ENCODE peak calls at places on chromosomes 6 and 20, in ten cellular contexts. S is PC-9; F is tibial nerve; M is OCI-LY7; E is cardiac fibroblast; A is fibroblast of the aortic adventitia; U is neural progenitor cell; P is naive thymus-derived CD4-positive, alpha-beta T cell; J is right atrium auricular region; C is A549. D is an unnamed sample.

GRCh38 chr20:23407770-23408467 is 13.4 kb downstream of the NAPB start:
- DNase-seq in M (no peak), F (no peak), A (no peak), U (no peak), P (no peak), E (no peak), S (no peak), C (no peak), J (no peak), D (no peak)

GRCh38 chr6:44388135-44388487 is 605 bp downstream of the CDC5L start:
- DNase-seq in U (no peak), C (no peak), S (no peak), F (peak), E (no peak), M (peak), P (no peak), A (no peak), J (no peak), D (no peak)

GRCh38 chr6:13014551-13015378 is 298.2 kb downstream of the PHACTR1 start:
- DNase-seq in C (no peak), P (no peak), F (no peak), E (no peak), M (no peak), U (peak), S (no peak), A (no peak), J (no peak), D (no peak)

GRCh38 chr6:111642463-111643158 is 36.9 kb upstream of the TRAF3IP2 start:
- DNase-seq in S (peak), E (peak), J (peak), U (no peak), A (peak), M (peak), C (peak), F (peak), P (no peak), D (no peak)

GRCh38 chr20:53917145-53918009 is 153.0 kb downstream of the BCAS1 start:
- DNase-seq in A (peak), M (no peak), J (peak), E (peak), P (no peak), U (no peak), S (peak), C (no peak), F (peak), D (no peak)

GRCh38 chr6:143064996-143065683 is 4.5 kb downstream of the AIG1 start:
- DNase-seq in P (no peak), E (peak), M (no peak), J (no peak), S (no peak), U (no peak), C (no peak), F (no peak), A (no peak), D (no peak)

GRCh38 chr6:162681447-162681846 is 46.1 kb downstream of the PRKN start:
- DNase-seq in E (no peak), P (no peak), F (no peak), C (no peak), A (no peak), J (no peak), M (no peak), S (no peak), U (no peak), D (no peak)

GRCh38 chr6:93392797-93393196 is 26.6 kb downstream of the EPHA7 start:
- DNase-seq in E (no peak), A (no peak), F (no peak), U (no peak), S (no peak), C (no peak), J (no peak), M (no peak), P (no peak), D (no peak)

GRCh38 chr20:63183422-63184146 is 32.3 kb downstream of the YTHDF1 start:
- DNase-seq in F (peak), E (peak), P (peak), J (no peak), U (peak), A (peak), C (peak), M (peak), S (peak), D (no peak)

GRCh38 chr6:100568255-100568654 is 103.5 kb upstream of the SIM1 start:
- DNase-seq in P (no peak), M (no peak), A (no peak), C (no peak), J (no peak), U (no peak), S (no peak), F (no peak), E (no peak), D (no peak)

GRCh38 chr20:15240801-15241200 is 903.4 kb upstream of the FLRT3 start:
- DNase-seq in F (no peak), M (no peak), C (no peak), J (no peak), E (no peak), U (no peak), A (no peak), S (no peak), P (no peak), D (no peak)

GRCh38 chr6:154536922-154537449 is 26.5 kb upstream of the CNKSR3 start:
- DNase-seq in E (no peak), F (no peak), M (no peak), U (no peak), C (no peak), S (no peak), A (no peak), J (no peak), P (no peak), D (no peak)

GRCh38 chr20:50862546-50862945 is 67.7 kb downstream of the BCAS4 start:
- DNase-seq in U (no peak), F (no peak), C (no peak), M (no peak), P (no peak), E (no peak), J (no peak), A (no peak), S (no peak), D (no peak)

GRCh38 chr6:26311385-26312095 is 53.5 kb upstream of the BTN3A2 start:
- DNase-seq in C (no peak), E (peak), P (peak), S (peak), F (peak), M (peak), J (no peak), U (peak), A (peak), D (no peak)

GRCh38 chr20:61706562-61706961 is 359.1 kb downstream of the TAF4 start:
- DNase-seq in P (no peak), A (no peak), U (no peak), S (no peak), J (no peak), M (no peak), C (no peak), E (no peak), F (no peak), D (no peak)

GRCh38 chr6:35624341-35625070 is 64.2 kb downstream of the FKBP5 start:
- DNase-seq in P (peak), M (no peak), S (no peak), E (no peak), A (peak), J (no peak), C (no peak), F (no peak), U (no peak), D (no peak)

GRCh38 chr6:46044876-46045617 is 29.4 kb upstream of the CLIC5 start:
- DNase-seq in M (no peak), S (peak), A (peak), E (peak), U (no peak), P (no peak), C (peak), J (peak), F (peak), D (peak)

GRCh38 chr6:2940851-2941250 is 30.5 kb downstream of the SERPINB6 start:
- DNase-seq in U (no peak), M (no peak), P (no peak), J (peak), S (no peak), A (no peak), E (no peak), F (no peak), C (no peak), D (no peak)

GRCh38 chr6:123745877-123746276 is 57.8 kb upstream of the NKAIN2 start:
- DNase-seq in C (no peak), U (no peak), F (no peak), J (no peak), A (peak), E (peak), M (no peak), S (no peak), P (no peak), D (peak)

GRCh38 chr20:58162976-58163375 is 65.5 kb downstream of the ANKRD60 start:
- DNase-seq in C (no peak), P (no peak), S (no peak), E (no peak), U (no peak), F (no peak), M (no peak), J (no peak), A (no peak), D (no peak)

GRCh38 chr6:169811072-169811471 is 59.6 kb downstream of the ERMARD start:
- DNase-seq in U (peak), A (no peak), E (no peak), P (no peak), F (no peak), S (no peak), J (no peak), M (no peak), C (no peak), D (no peak)

GRCh38 chr6:142279350-142280180 is 22.2 kb upstream of the ADGRG6 start:
- DNase-seq in P (no peak), F (no peak), S (no peak), E (peak), A (peak), M (no peak), U (no peak), J (no peak), C (no peak), D (peak)

GRCh38 chr6:89243331-89243629 is 26.1 kb upstream of the GABRR1 start:
- DNase-seq in J (no peak), C (no peak), S (no peak), A (no peak), F (no peak), E (no peak), U (no peak), P (no peak), M (no peak), D (no peak)

GRCh38 chr6:155183095-155183494 is 80.7 kb upstream of the CLDN20 start:
- DNase-seq in P (no peak), C (no peak), U (no peak), J (no peak), S (no peak), M (peak), F (no peak), A (no peak), E (no peak), D (no peak)

GRCh38 chr20:62952373-62953166 is at the start of gene SLC17A9:
- DNase-seq in C (no peak), A (no peak), M (no peak), P (no peak), F (peak), U (peak), J (peak), E (peak), S (no peak), D (no peak)

GRCh38 chr6:15508363-15509330 is 154.2 kb downstream of the DTNBP1 start:
- DNase-seq in J (no peak), S (no peak), M (no peak), F (no peak), E (peak), U (no peak), P (no peak), C (no peak), A (no peak), D (no peak)

GRCh38 chr6:79384845-79385244 is 150.4 kb upstream of the HMGN3 start:
- DNase-seq in J (no peak), P (no peak), E (peak), F (no peak), M (no peak), U (peak), S (no peak), C (no peak), A (no peak), D (no peak)

GRCh38 chr6:35552285-35552917 is 39.7 kb upstream of the TULP1 start:
- DNase-seq in M (peak), C (peak), E (peak), J (no peak), F (no peak), U (peak), A (peak), S (peak), P (peak), D (no peak)

GRCh38 chr6:166747644-166748595 is 120.9 kb upstream of the RPS6KA2 start:
- DNase-seq in A (no peak), M (peak), F (no peak), P (no peak), C (no peak), S (peak), U (no peak), J (no peak), E (no peak), D (no peak)

GRCh38 chr6:82237013-82237412 is 10.5 kb downstream of the IBTK start:
- DNase-seq in C (no peak), M (no peak), U (no peak), S (no peak), J (no peak), P (no peak), E (peak), F (no peak), A (peak), D (no peak)

GRCh38 chr6:108673153-108673552 is 112.4 kb downstream of the FOXO3 start:
- DNase-seq in S (no peak), E (no peak), P (no peak), C (no peak), U (no peak), J (no peak), M (peak), F (no peak), A (no peak), D (no peak)

GRCh38 chr20:56400001-56400640 is 7.7 kb downstream of the CSTF1 start:
- DNase-seq in U (peak), S (peak), P (peak), A (peak), C (peak), J (peak), M (peak), F (peak), E (peak), D (no peak)

GRCh38 chr6:135188718-135189117 is 7.6 kb downstream of the MYB start:
- DNase-seq in J (no peak), E (no peak), M (no peak), A (no peak), F (no peak), C (no peak), P (no peak), S (no peak), U (no peak), D (no peak)

GRCh38 chr20:19850190-19850533 is 92.1 kb downstream of the RIN2 start:
- DNase-seq in C (no peak), M (no peak), F (peak), P (no peak), E (no peak), A (peak), S (no peak), J (no peak), U (peak), D (no peak)

GRCh38 chr6:2061880-2062279 is 183.5 kb downstream of the GMDS start:
- DNase-seq in U (no peak), C (no peak), S (no peak), J (no peak), M (no peak), P (no peak), A (peak), F (no peak), E (no peak), D (no peak)

GRCh38 chr6:117463762-117464665 is 18.5 kb upstream of the DCBLD1 start:
- DNase-seq in J (no peak), A (peak), P (no peak), F (no peak), M (no peak), E (peak), S (peak), C (no peak), U (no peak), D (no peak)

GRCh38 chr6:33705268-33705885 is 6.1 kb downstream of the UQCC2 start:
- DNase-seq in C (no peak), J (no peak), F (no peak), S (no peak), A (no peak), P (no peak), U (no peak), M (no peak), E (no peak), D (no peak)

GRCh38 chr6:85458782-85459181 is 8.9 kb downstream of the NT5E start:
- DNase-seq in E (peak), U (no peak), A (peak), J (no peak), F (no peak), P (no peak), C (no peak), M (no peak), S (no peak), D (no peak)

DNA sequence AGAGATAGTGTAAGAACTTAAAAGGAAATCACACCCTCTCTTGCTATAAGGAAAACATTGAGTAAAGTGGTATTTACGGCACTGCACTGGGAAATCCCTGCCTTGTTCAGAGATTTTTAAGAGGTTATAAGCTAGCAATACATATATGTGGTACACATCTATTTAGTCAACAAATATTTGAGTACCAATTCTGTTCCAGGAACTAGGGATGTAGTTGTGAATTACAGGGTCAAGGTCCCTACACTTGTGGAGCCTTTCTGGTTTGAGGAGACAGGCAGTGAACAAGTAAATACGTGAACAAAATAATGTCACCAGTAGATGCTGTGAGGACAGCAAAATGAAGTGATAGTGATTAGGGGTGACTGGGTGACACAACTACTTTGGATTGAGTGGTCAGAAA is 1.8 kb downstream of the TM9SF4 start:
- DNase-seq in C (no peak), M (no peak), F (no peak), E (no peak), A (no peak), S (no peak), P (no peak), U (no peak), J (no peak), D (no peak)
- H3K4me3 ChIP-seq in C (no peak), M (peak), F (no peak), E (no peak), A (no peak), S (peak), P (no peak), U (no peak), J (no peak), D (no peak)

GRCh38 chr6:16591681-16592549 is 169.3 kb downstream of the ATXN1 start:
- DNase-seq in A (no peak), E (peak), P (no peak), J (no peak), U (no peak), S (no peak), F (no peak), C (no peak), M (peak), D (no peak)
- H3K4me3 ChIP-seq in A (no peak), E (no peak), P (no peak), J (no peak), U (no peak), S (no peak), F (no peak), C (no peak), M (no peak), D (no peak)

GRCh38 chr20:45390931-45391330 is 12.8 kb upstream of the TP53TG5 start:
- DNase-seq in F (no peak), C (no peak), A (no peak), U (no peak), E (no peak), S (no peak), M (no peak), P (no peak), J (no peak), D (no peak)

GRCh38 chr20:45392733-45393132 is 14.6 kb upstream of the TP53TG5 start:
- DNase-seq in F (no peak), J (no peak), E (no peak), S (no peak), C (no peak), P (no peak), U (no peak), M (no peak), A (no peak), D (no peak)

GRCh38 chr20:45383131-45383530 is 5.0 kb upstream of the TP53TG5 start:
- DNase-seq in A (peak), E (peak), J (no peak), S (no peak), P (no peak), F (no peak), U (no peak), M (no peak), C (no peak), D (no peak)

GRCh38 chr20:45391559-45391958 is 13.4 kb upstream of the TP53TG5 start:
- DNase-seq in U (no peak), J (no peak), A (no peak), S (no peak), C (no peak), E (no peak), P (no peak), F (no peak), M (no peak), D (no peak)

GRCh38 chr20:45387274-45387673 is 9.1 kb upstream of the TP53TG5 start:
- DNase-seq in S (no peak), M (no peak), F (no peak), J (no peak), P (no peak), A (no peak), C (no peak), U (no peak), E (no peak), D (no peak)
- H3K4me3 ChIP-seq in S (no peak), M (no peak), F (no peak), J (no peak), P (no peak), A (no peak), C (no peak), U (no peak), E (no peak), D (no peak)

GRCh38 chr6:125363360-125364121 is 61.8 kb upstream of the HDDC2 start:
- DNase-seq in A (peak), C (no peak), M (no peak), E (peak), J (peak), S (peak), F (peak), U (peak), P (no peak), D (peak)
- H3K4me3 ChIP-seq in A (peak), C (no peak), M (no peak), E (peak), J (peak), S (peak), F (peak), U (peak), P (no peak), D (peak)

DNA sequence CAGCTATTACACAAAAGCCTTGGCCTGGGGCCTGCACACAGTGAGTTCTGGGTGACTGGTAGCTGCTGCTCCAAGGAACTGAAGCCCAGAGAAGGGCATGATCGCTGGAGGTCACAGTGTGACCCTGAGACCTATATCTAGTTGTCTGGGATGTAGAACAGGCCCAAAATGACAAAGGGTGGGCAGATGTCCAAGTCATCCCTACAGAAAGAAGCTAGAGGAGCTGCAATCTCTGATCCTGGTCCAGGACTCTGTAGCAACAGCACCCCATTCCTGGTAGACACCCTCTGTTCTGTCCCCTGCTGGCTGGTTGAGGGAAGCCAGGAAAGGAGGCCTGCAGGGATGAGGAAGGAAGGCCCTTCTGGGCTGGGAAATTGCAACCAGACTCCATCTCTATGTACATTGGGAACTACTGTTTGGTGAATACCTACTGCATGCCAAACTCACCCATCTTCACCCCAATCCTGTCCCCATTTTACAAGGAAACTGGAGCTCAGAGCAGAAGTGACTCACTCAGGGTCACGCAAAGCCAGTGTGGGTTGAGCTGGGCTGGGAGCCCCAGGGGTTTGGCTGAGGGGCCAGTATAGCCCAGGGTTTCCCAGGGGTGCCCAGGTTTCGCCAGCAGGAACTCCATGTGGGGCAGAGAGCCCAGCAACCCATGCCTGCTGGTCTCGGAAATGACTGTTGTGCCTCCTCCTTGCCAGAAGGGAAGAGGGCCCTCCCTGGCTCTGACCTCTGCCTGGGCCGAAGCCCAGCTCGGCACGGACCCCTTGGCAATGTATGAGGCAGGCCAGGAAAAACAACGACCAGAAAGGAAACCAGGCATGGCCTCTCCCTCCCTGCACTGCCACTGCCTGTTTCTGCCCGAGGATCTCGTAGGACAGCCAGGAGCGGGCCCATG is 44.9 kb upstream of the TLDC2 start:
- DNase-seq in S (no peak), J (peak), F (peak), C (no peak), M (no peak), U (no peak), P (no peak), E (peak), A (peak), D (no peak)
- H3K4me3 ChIP-seq in S (no peak), J (no peak), F (no peak), C (no peak), M (no peak), U (no peak), P (no peak), E (no peak), A (no peak), D (no peak)

GRCh38 chr6:136762022-136762975 is 30.0 kb downstream of the MAP3K5 start:
- DNase-seq in M (peak), A (no peak), S (no peak), J (no peak), E (no peak), F (no peak), U (no peak), C (no peak), P (no peak), D (no peak)
- H3K4me3 ChIP-seq in M (peak), A (no peak), S (no peak), J (no peak), E (no peak), F (no peak), U (no peak), C (no peak), P (peak), D (peak)

GRCh38 chr20:49267327-49267726 is 10.5 kb downstream of the ZNFX1 start:
- DNase-seq in E (no peak), C (no peak), U (no peak), F (no peak), P (no peak), M (no peak), S (no peak), J (no peak), A (no peak), D (no peak)
- H3K4me3 ChIP-seq in E (no peak), C (no peak), U (no peak), F (no peak), P (peak), M (no peak), S (no peak), J (no peak), A (no peak), D (no peak)

GRCh38 chr6:163745566-163746400 is 331.3 kb downstream of the QKI start:
- DNase-seq in F (peak), A (peak), P (no peak), J (peak), C (peak), E (peak), S (no peak), U (peak), M (no peak), D (peak)
- H3K4me3 ChIP-seq in F (no peak), A (no peak), P (no peak), J (no peak), C (no peak), E (no peak), S (no peak), U (no peak), M (no peak), D (no peak)